ENCODE peak calls at places on chromosomes 2 and 18, in eight cellular contexts. X is transverse colon, J is endothelial cell of umbilical vein, A is lower lobe of right lung, B is thoracic aorta, P is K562, O is Peyer's patch, G is heart left ventricle. D is an unnamed sample.

GRCh38 chr2:196823750-196824149 is 14.6 kb upstream of the C2orf66 start:
- DNase-seq in P (no peak), A (no peak), O (no peak), J (peak; percentile 59), B (no peak), G (no peak), X (no peak), D (no peak)

GRCh38 chr2:213121677-213122076 is 29.7 kb downstream of the IKZF2 start:
- DNase-seq in G (no peak), O (no peak), P (no peak), B (no peak), J (no peak), A (no peak), X (no peak), D (no peak)

GRCh38 chr2:197138513-197138912 is 172.1 kb downstream of the ANKRD44 start:
- DNase-seq in X (no peak), O (no peak), P (no peak), J (no peak), G (no peak), A (no peak), B (no peak), D (no peak)

GRCh38 chr18:45106331-45106774 is 425.7 kb downstream of the SETBP1 start:
- DNase-seq in P (no peak), G (no peak), X (peak; percentile 37), O (peak; percentile 79), A (no peak), B (no peak), J (no peak), D (no peak)

GRCh38 chr2:145799595-145800108 is 1279.7 kb upstream of the ZEB2 start:
- DNase-seq in O (no peak), P (no peak), X (no peak), B (no peak), J (no peak), A (no peak), G (no peak), D (no peak)

GRCh38 chr2:109141006-109141600 is 12.1 kb downstream of the SH3RF3 start:
- DNase-seq in X (no peak), P (no peak), G (no peak), B (no peak), O (no peak), J (no peak), A (no peak), D (no peak)

GRCh38 chr2:154623819-154624218 is 74.7 kb upstream of the KCNJ3 start:
- DNase-seq in G (no peak), A (no peak), P (no peak), J (peak; percentile 45), B (no peak), X (peak; percentile 20), O (no peak), D (peak; percentile 73)

GRCh38 chr2:98476192-98476868 is 31.7 kb downstream of the INPP4A start:
- DNase-seq in A (no peak), O (no peak), G (no peak), B (no peak), J (no peak), X (peak; percentile 52), P (no peak), D (no peak)

GRCh38 chr2:221997100-221997499 is 301.7 kb downstream of the PAX3 start:
- DNase-seq in O (no peak), B (no peak), P (no peak), G (no peak), X (no peak), A (no peak), J (no peak), D (no peak)

GRCh38 chr18:69490813-69491212 is 90.1 kb downstream of the DOK6 start:
- DNase-seq in G (no peak), P (no peak), X (no peak), O (no peak), J (peak; percentile 46), A (no peak), B (no peak), D (no peak)

GRCh38 chr2:36507408-36507812 is 90.6 kb downstream of the FEZ2 start:
- DNase-seq in B (no peak), O (no peak), A (no peak), G (peak; percentile 33), J (peak; percentile 64), X (peak; percentile 47), P (peak; percentile 13), D (peak; percentile 69)

GRCh38 chr2:37427241-37427640 is 82.8 kb downstream of the QPCT start:
- DNase-seq in G (no peak), X (no peak), J (no peak), P (no peak), O (no peak), A (no peak), B (no peak), D (no peak)

GRCh38 chr18:45110577-45111506 is 430.2 kb downstream of the SETBP1 start:
- DNase-seq in X (no peak), J (no peak), A (no peak), P (no peak), O (no peak), B (no peak), G (peak; percentile 37), D (peak; percentile 66)

GRCh38 chr2:109120166-109120565 is 8.8 kb upstream of the SH3RF3 start:
- DNase-seq in A (no peak), P (no peak), O (no peak), B (no peak), X (no peak), J (no peak), G (no peak), D (no peak)

GRCh38 chr2:218275368-218276072 is 5.2 kb downstream of the PNKD start:
- DNase-seq in B (no peak), P (no peak), J (no peak), X (no peak), A (no peak), G (no peak), O (no peak), D (no peak)

GRCh38 chr2:172834881-172835280 is 99.2 kb downstream of the RAPGEF4 start:
- DNase-seq in J (no peak), P (no peak), X (no peak), A (no peak), O (no peak), G (no peak), B (no peak), D (no peak)

GRCh38 chr2:74690571-74690970 is 36.5 kb downstream of the SEMA4F start:
- DNase-seq in O (no peak), J (peak; percentile 68), X (no peak), A (no peak), G (no peak), B (no peak), P (peak; percentile 42), D (peak; percentile 37)

GRCh38 chr2:179898873-179899272 is 37.5 kb upstream of the ZNF385B start:
- DNase-seq in J (peak; percentile 28), X (peak; percentile 23), B (no peak), G (no peak), P (peak; percentile 24), A (no peak), O (no peak), D (peak; percentile 45)

GRCh38 chr18:35086704-35087103 is 45.5 kb downstream of the MAPRE2 start:
- DNase-seq in O (no peak), B (no peak), A (no peak), P (no peak), X (no peak), G (no peak), J (no peak), D (no peak)
- H3K4me1 ChIP-seq in O (no peaks in the 10 kb centered on the region), B (peaks cover 28% of the 10 kb centered on the region), A (peaks cover 27% of the 10 kb centered on the region), P (no peaks in the 10 kb centered on the region), X (no peaks in the 10 kb centered on the region), G (peaks cover 74% of the 10 kb centered on the region), J (peaks cover 19% of the 10 kb centered on the region), D (peaks cover 5% of the 10 kb centered on the region)

DNA sequence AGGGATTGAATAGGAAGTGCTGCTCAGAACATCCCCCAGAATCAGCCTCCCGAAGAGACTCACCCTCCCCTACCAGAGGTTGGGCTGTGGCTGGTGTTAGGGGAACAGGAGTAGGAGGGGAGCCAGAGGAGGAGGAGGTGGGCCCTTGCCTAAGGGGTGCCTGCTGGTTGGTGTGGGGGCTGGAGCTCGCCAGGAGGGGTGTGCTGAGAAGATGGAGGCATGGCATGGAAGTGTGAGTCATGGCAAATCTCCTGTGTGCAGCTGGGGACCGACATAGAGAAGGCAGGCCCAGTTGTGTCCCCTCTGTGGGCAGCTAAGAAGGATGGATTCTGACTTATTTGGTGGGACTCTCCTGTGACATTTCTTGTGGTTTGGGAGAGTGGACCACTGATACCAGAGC is 73.7 kb downstream of the DGKD start:
- DNase-seq in X (no peak), A (no peak), O (peak; percentile 2), P (no peak), B (no peak), J (no peak), G (no peak), D (no peak)
- H3K4me1 ChIP-seq in X (peaks cover 16% of the 10 kb centered on the region), A (no peaks in the 10 kb centered on the region), O (peaks cover 5% of the 10 kb centered on the region), P (peaks cover 31% of the 10 kb centered on the region), B (peaks cover 3% of the 10 kb centered on the region), J (peaks cover 10% of the 10 kb centered on the region), G (peaks cover 71% of the 10 kb centered on the region), D (no peaks in the 10 kb centered on the region)

GRCh38 chr2:226761195-226761583 is 38.4 kb downstream of the IRS1 start:
- DNase-seq in X (no peak), G (no peak), O (no peak), A (no peak), J (no peak), P (no peak), B (no peak), D (no peak)

GRCh38 chr2:226760412-226761194 is 39.0 kb downstream of the IRS1 start:
- DNase-seq in P (no peak), B (no peak), A (no peak), O (no peak), J (no peak), X (no peak), G (no peak), D (no peak)

GRCh38 chr2:226766352-226767055 is 33.1 kb downstream of the IRS1 start:
- DNase-seq in X (no peak), P (no peak), J (no peak), B (no peak), A (no peak), G (no peak), O (no peak), D (no peak)

GRCh38 chr2:226759768-226760167 is 39.9 kb downstream of the IRS1 start:
- DNase-seq in O (no peak), J (no peak), B (no peak), P (no peak), X (no peak), G (peak; percentile 29), A (no peak), D (no peak)

GRCh38 chr2:226763320-226763719 is 36.3 kb downstream of the IRS1 start:
- DNase-seq in J (no peak), X (no peak), O (no peak), G (no peak), B (no peak), A (no peak), P (no peak), D (no peak)
- H3K4me1 ChIP-seq in J (no peaks in the 10 kb centered on the region), X (peaks cover 9% of the 10 kb centered on the region), O (no peaks in the 10 kb centered on the region), G (peaks cover 71% of the 10 kb centered on the region), B (peaks cover 49% of the 10 kb centered on the region), A (peaks cover 8% of the 10 kb centered on the region), P (no peaks in the 10 kb centered on the region), D (peaks cover 10% of the 10 kb centered on the region)

DNA sequence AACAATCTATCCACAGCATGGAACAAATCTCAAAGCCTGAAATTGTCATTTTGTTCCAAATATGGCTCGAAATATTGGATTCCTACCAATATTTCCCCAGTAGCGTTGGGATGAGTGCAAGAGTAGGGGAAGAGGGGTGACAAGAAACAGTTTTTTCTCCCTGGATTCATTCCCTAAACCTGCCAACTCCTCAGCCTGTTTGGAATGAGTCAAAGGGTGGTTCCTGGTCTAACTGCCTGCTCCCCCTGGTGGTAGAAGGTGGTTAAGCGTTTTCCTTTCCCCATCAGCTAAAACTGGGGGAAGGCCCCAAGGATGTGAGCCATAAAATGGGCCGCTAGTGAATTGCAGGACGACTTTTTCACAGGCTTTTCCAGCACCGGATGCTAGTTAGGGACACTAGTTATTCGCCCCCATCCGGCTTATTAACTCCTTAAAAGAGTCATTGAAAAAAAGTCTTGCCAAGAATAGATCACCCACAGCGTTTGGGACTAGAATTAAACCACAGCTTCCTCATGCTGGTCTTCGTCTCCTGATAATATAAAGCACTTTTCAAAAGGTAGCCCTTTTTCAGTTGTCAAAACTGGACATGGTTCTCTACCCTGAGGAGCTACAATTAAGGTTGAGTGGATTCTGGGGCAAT is 72.5 kb downstream of the DHRS9 start:
- DNase-seq in J (peak; percentile 58), P (peak; percentile 76), X (peak; percentile 68), G (peak; percentile 30), A (no peak), O (peak; percentile 41), B (no peak), D (peak; percentile 80)
- H3K4me1 ChIP-seq in J (peaks cover 3% of the 10 kb centered on the region), P (peaks cover 3% of the 10 kb centered on the region), X (no peaks in the 10 kb centered on the region), G (peaks cover 8% of the 10 kb centered on the region), A (no peaks in the 10 kb centered on the region), O (no peaks in the 10 kb centered on the region), B (no peaks in the 10 kb centered on the region), D (no peaks in the 10 kb centered on the region)

D was measured in testis.